ENCODE peak calls at places on chromosome 1, in ten cellular contexts. One of them, this sample, is unnamed.
A peak's percentile ranks its signal among the peaks of the same experiment; 100 is the strongest.

GRCh38 chr1:155932085-155932484 is 2.1 kb downstream of the KHDC4 start:
- DNase-seq in cardiac muscle cell: no peak
- DNase-seq in right atrium auricular region: no peak
- DNase-seq in esophagus squamous epithelium: no peak
- DNase-seq in NB4: no peak
- DNase-seq in foreskin fibroblast: no peak
- DNase-seq in upper lobe of right lung: no peak
- DNase-seq in sigmoid colon: no peak
- DNase-seq in AG10803: no peak
- DNase-seq in omental fat pad: no peak
- DNase-seq in this sample: no peak

GRCh38 chr1:58412071-58412580 is 134.4 kb downstream of the OMA1 start:
- DNase-seq in foreskin fibroblast: peak; percentile 38
- DNase-seq in esophagus squamous epithelium: no peak
- DNase-seq in omental fat pad: no peak
- DNase-seq in sigmoid colon: no peak
- DNase-seq in right atrium auricular region: no peak
- DNase-seq in NB4: no peak
- DNase-seq in cardiac muscle cell: no peak
- DNase-seq in upper lobe of right lung: no peak
- DNase-seq in AG10803: peak; percentile 53
- DNase-seq in this sample: no peak

GRCh38 chr1:219128957-219129356 is 44.7 kb upstream of the LYPLAL1 start:
- DNase-seq in esophagus squamous epithelium: no peak
- DNase-seq in cardiac muscle cell: no peak
- DNase-seq in omental fat pad: no peak
- DNase-seq in foreskin fibroblast: no peak
- DNase-seq in sigmoid colon: no peak
- DNase-seq in NB4: no peak
- DNase-seq in right atrium auricular region: no peak
- DNase-seq in upper lobe of right lung: no peak
- DNase-seq in AG10803: no peak
- DNase-seq in this sample: no peak

GRCh38 chr1:192123212-192123611 is 35.0 kb upstream of the RGS18 start:
- DNase-seq in cardiac muscle cell: no peak
- DNase-seq in omental fat pad: no peak
- DNase-seq in NB4: no peak
- DNase-seq in upper lobe of right lung: no peak
- DNase-seq in sigmoid colon: no peak
- DNase-seq in foreskin fibroblast: no peak
- DNase-seq in right atrium auricular region: no peak
- DNase-seq in esophagus squamous epithelium: no peak
- DNase-seq in AG10803: no peak
- DNase-seq in this sample: no peak

GRCh38 chr1:58626293-58626692 is 49.2 kb upstream of the TACSTD2 start:
- DNase-seq in esophagus squamous epithelium: no peak
- DNase-seq in upper lobe of right lung: no peak
- DNase-seq in cardiac muscle cell: no peak
- DNase-seq in NB4: no peak
- DNase-seq in right atrium auricular region: no peak
- DNase-seq in AG10803: no peak
- DNase-seq in foreskin fibroblast: no peak
- DNase-seq in sigmoid colon: no peak
- DNase-seq in omental fat pad: no peak
- DNase-seq in this sample: no peak

GRCh38 chr1:66778266-66778665 is 22.8 kb downstream of the INSL5 start:
- DNase-seq in foreskin fibroblast: no peak
- DNase-seq in sigmoid colon: no peak
- DNase-seq in upper lobe of right lung: no peak
- DNase-seq in esophagus squamous epithelium: no peak
- DNase-seq in omental fat pad: no peak
- DNase-seq in AG10803: no peak
- DNase-seq in cardiac muscle cell: no peak
- DNase-seq in NB4: no peak
- DNase-seq in right atrium auricular region: no peak
- DNase-seq in this sample: no peak

GRCh38 chr1:1966086-1966740 is 37.4 kb downstream of the CFAP74 start:
- DNase-seq in NB4: peak; percentile 40
- DNase-seq in sigmoid colon: no peak
- DNase-seq in right atrium auricular region: no peak
- DNase-seq in cardiac muscle cell: no peak
- DNase-seq in esophagus squamous epithelium: no peak
- DNase-seq in omental fat pad: no peak
- DNase-seq in foreskin fibroblast: no peak
- DNase-seq in AG10803: no peak
- DNase-seq in upper lobe of right lung: no peak
- DNase-seq in this sample: no peak

GRCh38 chr1:3610165-3610822 is 1.0 kb downstream of the MEGF6 start:
- DNase-seq in NB4: peak; percentile 76
- DNase-seq in AG10803: peak; percentile 46
- DNase-seq in upper lobe of right lung: no peak
- DNase-seq in omental fat pad: no peak
- DNase-seq in foreskin fibroblast: no peak
- DNase-seq in cardiac muscle cell: no peak
- DNase-seq in sigmoid colon: no peak
- DNase-seq in esophagus squamous epithelium: no peak
- DNase-seq in right atrium auricular region: no peak
- DNase-seq in this sample: no peak

GRCh38 chr1:100959502-100960060 is 63.7 kb downstream of the SLC30A7 start:
- DNase-seq in cardiac muscle cell: no peak
- DNase-seq in upper lobe of right lung: no peak
- DNase-seq in AG10803: peak; percentile 5
- DNase-seq in right atrium auricular region: no peak
- DNase-seq in sigmoid colon: no peak
- DNase-seq in NB4: no peak
- DNase-seq in esophagus squamous epithelium: no peak
- DNase-seq in omental fat pad: no peak
- DNase-seq in foreskin fibroblast: peak; percentile 17
- DNase-seq in this sample: no peak

GRCh38 chr1:71490432-71490831 is 409.6 kb upstream of the ZRANB2 start:
- DNase-seq in NB4: no peak
- DNase-seq in cardiac muscle cell: no peak
- DNase-seq in upper lobe of right lung: no peak
- DNase-seq in AG10803: peak; percentile 20
- DNase-seq in sigmoid colon: no peak
- DNase-seq in right atrium auricular region: no peak
- DNase-seq in foreskin fibroblast: peak; percentile 20
- DNase-seq in omental fat pad: no peak
- DNase-seq in esophagus squamous epithelium: no peak
- DNase-seq in this sample: no peak

GRCh38 chr1:106961671-106962070 is 94.8 kb upstream of the PRMT6 start:
- DNase-seq in NB4: no peak
- DNase-seq in sigmoid colon: no peak
- DNase-seq in omental fat pad: no peak
- DNase-seq in cardiac muscle cell: peak; percentile 24
- DNase-seq in AG10803: no peak
- DNase-seq in foreskin fibroblast: no peak
- DNase-seq in upper lobe of right lung: no peak
- DNase-seq in esophagus squamous epithelium: no peak
- DNase-seq in right atrium auricular region: no peak
- DNase-seq in this sample: no peak

GRCh38 chr1:34190692-34191091 is 14.0 kb downstream of the C1orf94 start:
- DNase-seq in right atrium auricular region: no peak
- DNase-seq in NB4: peak; percentile 22
- DNase-seq in AG10803: no peak
- DNase-seq in cardiac muscle cell: no peak
- DNase-seq in sigmoid colon: no peak
- DNase-seq in omental fat pad: no peak
- DNase-seq in upper lobe of right lung: no peak
- DNase-seq in esophagus squamous epithelium: no peak
- DNase-seq in foreskin fibroblast: no peak
- DNase-seq in this sample: no peak

GRCh38 chr1:36161656-36162531 is 5.9 kb downstream of the MAP7D1 start:
- DNase-seq in NB4: peak; percentile 80
- DNase-seq in upper lobe of right lung: peak; percentile 83
- DNase-seq in AG10803: no peak
- DNase-seq in right atrium auricular region: no peak
- DNase-seq in esophagus squamous epithelium: no peak
- DNase-seq in cardiac muscle cell: no peak
- DNase-seq in foreskin fibroblast: no peak
- DNase-seq in sigmoid colon: no peak
- DNase-seq in omental fat pad: no peak
- DNase-seq in this sample: no peak

DNA sequence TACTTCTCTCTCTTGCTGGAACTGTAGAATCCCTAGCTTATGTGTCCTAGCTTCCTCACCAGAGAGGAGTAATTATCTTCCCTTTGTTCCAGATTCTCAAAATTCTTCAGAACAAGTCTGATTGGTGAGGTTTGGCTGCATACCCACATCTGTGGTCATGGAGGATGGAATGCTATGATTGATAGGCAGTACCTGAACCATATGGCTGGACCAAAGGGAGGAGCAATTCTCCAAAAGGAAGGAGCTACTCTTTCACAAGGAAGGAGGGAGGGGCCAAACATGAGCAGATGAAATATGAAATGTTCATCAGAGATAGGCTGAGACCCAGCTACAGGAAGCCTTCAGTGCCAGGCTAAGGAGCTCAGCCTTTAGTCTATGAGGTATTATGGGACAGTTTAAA is 4.9 kb upstream of the RNF19B start:
- DNase-seq in omental fat pad: no peak
- DNase-seq in esophagus squamous epithelium: no peak
- DNase-seq in AG10803: peak; percentile 89
- DNase-seq in NB4: peak; percentile 21
- DNase-seq in foreskin fibroblast: no peak
- DNase-seq in right atrium auricular region: no peak
- DNase-seq in sigmoid colon: no peak
- DNase-seq in cardiac muscle cell: no peak
- DNase-seq in upper lobe of right lung: no peak
- DNase-seq in this sample: no peak
- TF ChIP-seq CTCF in omental fat pad: no peak
- TF ChIP-seq CTCF in esophagus squamous epithelium: no peak
- TF ChIP-seq CTCF in AG10803: no peak
- TF ChIP-seq CTCF in NB4: no peak
- TF ChIP-seq CTCF in foreskin fibroblast: no peak
- TF ChIP-seq CTCF in right atrium auricular region: no peak
- TF ChIP-seq CTCF in sigmoid colon: no peak
- TF ChIP-seq CTCF in cardiac muscle cell: no peak
- TF ChIP-seq CTCF in upper lobe of right lung: no peak
- TF ChIP-seq CTCF in this sample: no peak

GRCh38 chr1:62509028-62509427 is 72.2 kb downstream of the USP1 start:
- DNase-seq in esophagus squamous epithelium: no peak
- DNase-seq in right atrium auricular region: no peak
- DNase-seq in NB4: no peak
- DNase-seq in cardiac muscle cell: no peak
- DNase-seq in sigmoid colon: no peak
- DNase-seq in upper lobe of right lung: no peak
- DNase-seq in foreskin fibroblast: no peak
- DNase-seq in AG10803: no peak
- DNase-seq in omental fat pad: no peak
- DNase-seq in this sample: no peak

GRCh38 chr1:62513013-62513412 is 76.2 kb downstream of the USP1 start:
- DNase-seq in AG10803: no peak
- DNase-seq in right atrium auricular region: no peak
- DNase-seq in esophagus squamous epithelium: no peak
- DNase-seq in cardiac muscle cell: no peak
- DNase-seq in foreskin fibroblast: no peak
- DNase-seq in NB4: no peak
- DNase-seq in upper lobe of right lung: no peak
- DNase-seq in omental fat pad: no peak
- DNase-seq in sigmoid colon: no peak
- DNase-seq in this sample: no peak

DNA sequence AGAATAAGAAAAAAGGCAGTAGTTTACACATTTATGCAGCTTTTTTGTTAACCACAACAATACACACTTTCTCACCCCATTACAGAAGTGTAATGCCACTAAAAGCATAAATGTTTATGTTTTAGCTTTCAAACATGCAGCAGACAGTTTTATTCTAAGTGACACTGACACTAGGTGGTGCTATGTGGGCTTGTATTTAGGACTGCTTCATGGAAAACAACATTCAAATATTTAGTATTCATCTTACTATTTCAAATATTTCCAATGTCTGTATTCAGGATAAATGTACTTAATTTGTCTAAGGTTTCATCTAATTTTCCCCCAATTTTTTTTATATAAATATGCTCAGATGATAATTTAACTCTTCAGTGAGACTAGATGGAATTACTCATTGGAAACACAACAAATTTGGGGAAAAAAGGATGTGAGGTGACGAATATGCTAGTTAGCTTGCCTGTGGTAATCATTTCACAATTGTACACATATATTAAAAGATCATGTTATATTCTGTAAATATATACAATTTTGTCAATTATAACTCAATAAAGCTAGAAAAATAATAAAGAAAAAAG is 71.4 kb downstream of the USP1 start:
- DNase-seq in esophagus squamous epithelium: no peak
- DNase-seq in sigmoid colon: no peak
- DNase-seq in AG10803: peak; percentile 59
- DNase-seq in cardiac muscle cell: peak; percentile 42
- DNase-seq in upper lobe of right lung: no peak
- DNase-seq in foreskin fibroblast: peak; percentile 25
- DNase-seq in right atrium auricular region: no peak
- DNase-seq in omental fat pad: no peak
- DNase-seq in NB4: peak; percentile 56
- DNase-seq in this sample: peak; percentile 12
- TF ChIP-seq CTCF in esophagus squamous epithelium: peak; percentile 59
- TF ChIP-seq CTCF in sigmoid colon: no peak
- TF ChIP-seq CTCF in AG10803: peak; percentile 73
- TF ChIP-seq CTCF in cardiac muscle cell: peak; percentile 61
- TF ChIP-seq CTCF in upper lobe of right lung: peak; percentile 62
- TF ChIP-seq CTCF in foreskin fibroblast: peak; percentile 49
- TF ChIP-seq CTCF in right atrium auricular region: peak; percentile 67
- TF ChIP-seq CTCF in omental fat pad: no peak
- TF ChIP-seq CTCF in NB4: peak; percentile 41
- TF ChIP-seq CTCF in this sample: peak; percentile 42

GRCh38 chr1:187469836-187470235 is 641.1 kb downstream of the PLA2G4A start:
- DNase-seq in sigmoid colon: no peak
- DNase-seq in NB4: no peak
- DNase-seq in cardiac muscle cell: no peak
- DNase-seq in omental fat pad: no peak
- DNase-seq in upper lobe of right lung: no peak
- DNase-seq in AG10803: peak; percentile 2
- DNase-seq in foreskin fibroblast: no peak
- DNase-seq in right atrium auricular region: no peak
- DNase-seq in esophagus squamous epithelium: no peak
- DNase-seq in this sample: no peak
- TF ChIP-seq CTCF in sigmoid colon: no peak
- TF ChIP-seq CTCF in NB4: no peak
- TF ChIP-seq CTCF in cardiac muscle cell: no peak
- TF ChIP-seq CTCF in omental fat pad: no peak
- TF ChIP-seq CTCF in upper lobe of right lung: no peak
- TF ChIP-seq CTCF in AG10803: no peak
- TF ChIP-seq CTCF in foreskin fibroblast: no peak
- TF ChIP-seq CTCF in right atrium auricular region: no peak
- TF ChIP-seq CTCF in esophagus squamous epithelium: no peak
- TF ChIP-seq CTCF in this sample: no peak

GRCh38 chr1:8836228-8836627 is 18.8 kb upstream of the RERE start:
- DNase-seq in right atrium auricular region: no peak
- DNase-seq in omental fat pad: no peak
- DNase-seq in cardiac muscle cell: no peak
- DNase-seq in esophagus squamous epithelium: no peak
- DNase-seq in sigmoid colon: peak; percentile 48
- DNase-seq in upper lobe of right lung: no peak
- DNase-seq in AG10803: peak; percentile 43
- DNase-seq in foreskin fibroblast: no peak
- DNase-seq in NB4: no peak
- DNase-seq in this sample: no peak

GRCh38 chr1:8825985-8826481 is 8.6 kb upstream of the RERE start:
- DNase-seq in NB4: no peak
- DNase-seq in esophagus squamous epithelium: no peak
- DNase-seq in foreskin fibroblast: peak; percentile 91
- DNase-seq in AG10803: peak; percentile 93
- DNase-seq in right atrium auricular region: peak; percentile 71
- DNase-seq in omental fat pad: no peak
- DNase-seq in cardiac muscle cell: no peak
- DNase-seq in upper lobe of right lung: no peak
- DNase-seq in sigmoid colon: no peak
- DNase-seq in this sample: peak; percentile 43

GRCh38 chr1:8831329-8831728 is 13.9 kb upstream of the RERE start:
- DNase-seq in AG10803: no peak
- DNase-seq in right atrium auricular region: no peak
- DNase-seq in upper lobe of right lung: no peak
- DNase-seq in foreskin fibroblast: no peak
- DNase-seq in cardiac muscle cell: no peak
- DNase-seq in esophagus squamous epithelium: no peak
- DNase-seq in sigmoid colon: no peak
- DNase-seq in NB4: no peak
- DNase-seq in omental fat pad: no peak
- DNase-seq in this sample: no peak
- TF ChIP-seq CTCF in AG10803: peak; percentile 36
- TF ChIP-seq CTCF in right atrium auricular region: peak; percentile 18
- TF ChIP-seq CTCF in upper lobe of right lung: peak; percentile 31
- TF ChIP-seq CTCF in foreskin fibroblast: peak; percentile 36
- TF ChIP-seq CTCF in cardiac muscle cell: peak; percentile 52
- TF ChIP-seq CTCF in esophagus squamous epithelium: no peak
- TF ChIP-seq CTCF in sigmoid colon: no peak
- TF ChIP-seq CTCF in NB4: peak; percentile 21
- TF ChIP-seq CTCF in omental fat pad: no peak
- TF ChIP-seq CTCF in this sample: peak; percentile 44